ENCODE peak calls at places on chromosomes 6 and 20, in seven cellular contexts. E is A673; A is fibroblast of pulmonary artery; M is DMS79; C is activated gamma-delta T cell treated with Interleukin-2 at 50 U/mL for 16 hours; P is GM03348; G is activated naive CD4-positive, alpha-beta T cell. Q is an unnamed sample.

GRCh38 chr6:56690519-56691200 is 48.0 kb upstream of the DST start:
- DNase-seq in C (no peak), P (peak; percentile 47), M (no peak), G (no peak), E (peak; percentile 74), A (peak; percentile 88), Q (no peak)

GRCh38 chr6:112049051-112049799 is 4.7 kb upstream of the CCN6 start:
- DNase-seq in E (no peak), M (no peak), P (peak; percentile 29), A (no peak), C (no peak), G (no peak), Q (no peak)

GRCh38 chr20:36975085-36975829 is 23.7 kb upstream of the SAMHD1 start:
- DNase-seq in M (no peak), P (no peak), C (peak; percentile 62), A (no peak), E (no peak), G (peak; percentile 1), Q (no peak)

GRCh38 chr6:83708546-83708969 is 343 bp downstream of the SNAP91 start:
- DNase-seq in M (no peak), E (peak; percentile 32), P (peak; percentile 47), G (no peak), C (no peak), A (peak; percentile 4), Q (no peak)

GRCh38 chr6:144739873-144740272 is 454.7 kb downstream of the UTRN start:
- DNase-seq in M (no peak), G (no peak), A (no peak), E (no peak), C (no peak), P (no peak), Q (no peak)

GRCh38 chr6:137903933-137904821 is 37.1 kb downstream of the TNFAIP3 start:
- DNase-seq in G (no peak), A (peak; percentile 47), E (no peak), M (no peak), P (no peak), C (no peak), Q (no peak)

GRCh38 chr6:35970181-35970580 is 49.3 kb upstream of the SRPK1 start:
- DNase-seq in E (no peak), A (peak; percentile 83), M (no peak), P (peak; percentile 70), G (no peak), C (no peak), Q (no peak)

GRCh38 chr20:35561268-35561667 is 19.4 kb downstream of the ERGIC3 start:
- DNase-seq in A (peak; percentile 39), M (peak; percentile 63), C (no peak), E (peak; percentile 55), G (no peak), P (peak; percentile 49), Q (no peak)

GRCh38 chr20:57470212-57470522 is 54.8 kb downstream of the CTCFL start:
- DNase-seq in A (no peak), C (no peak), G (no peak), E (no peak), M (no peak), P (no peak), Q (no peak)

GRCh38 chr6:87029711-87030314 is 65.1 kb downstream of the CGA start:
- DNase-seq in G (no peak), M (no peak), P (peak; percentile 62), A (peak; percentile 75), C (no peak), E (peak; percentile 55), Q (no peak)

GRCh38 chr20:63164681-63165537 is 51.0 kb downstream of the YTHDF1 start:
- DNase-seq in E (no peak), A (no peak), M (no peak), C (no peak), P (no peak), G (no peak), Q (no peak)

GRCh38 chr20:10647471-10647870 is 26.3 kb downstream of the JAG1 start:
- DNase-seq in M (no peak), A (no peak), E (peak; percentile 48), C (no peak), G (no peak), P (no peak), Q (no peak)

GRCh38 chr20:6184086-6184485 is 61.3 kb upstream of the FERMT1 start:
- DNase-seq in P (no peak), A (no peak), G (no peak), E (no peak), M (no peak), C (no peak), Q (no peak)

GRCh38 chr6:112311950-112312547 is 35.1 kb upstream of the RFPL4B start:
- DNase-seq in P (peak; percentile 52), A (peak; percentile 61), E (peak; percentile 52), C (peak; percentile 5), M (no peak), G (no peak), Q (no peak)

GRCh38 chr20:15875446-15875845 is 697.8 kb downstream of the KIF16B start:
- DNase-seq in A (no peak), M (no peak), E (no peak), C (no peak), P (no peak), G (no peak), Q (no peak)

GRCh38 chr6:21615504-21615903 is 22.0 kb downstream of the SOX4 start:
- DNase-seq in M (no peak), G (no peak), A (peak; percentile 45), C (no peak), E (no peak), P (peak; percentile 23), Q (no peak)

GRCh38 chr6:92706976-92707375 is 712.4 kb downstream of the EPHA7 start:
- DNase-seq in G (no peak), A (no peak), M (no peak), E (no peak), C (no peak), P (no peak), Q (no peak)

GRCh38 chr20:36562724-36563123 is 10.7 kb upstream of the TGIF2 start:
- DNase-seq in A (no peak), C (no peak), P (no peak), G (no peak), M (no peak), E (no peak), Q (no peak)

GRCh38 chr20:49471397-49471796 is 11.1 kb downstream of the KCNB1 start:
- DNase-seq in G (no peak), E (no peak), C (no peak), M (no peak), A (no peak), P (no peak), Q (no peak)

GRCh38 chr6:127937102-127937501 is 36.2 kb upstream of the THEMIS start:
- DNase-seq in C (no peak), A (no peak), P (no peak), M (no peak), G (no peak), E (no peak), Q (no peak)

GRCh38 chr6:39440039-39440426 is 117.5 kb upstream of the KCNK16 start:
- DNase-seq in G (no peak), P (peak; percentile 25), C (no peak), M (no peak), E (peak; percentile 66), A (peak; percentile 26), Q (no peak)

GRCh38 chr20:63626424-63627128 is at the start of gene GMEB2:
- DNase-seq in A (peak; percentile 68), P (peak; percentile 92), C (peak; percentile 64), E (peak; percentile 83), G (peak; percentile 73), M (peak; percentile 52), Q (no peak)

GRCh38 chr6:142846883-142847287 is 98.1 kb downstream of the HIVEP2 start:
- DNase-seq in M (no peak), C (no peak), E (peak; percentile 22), A (peak; percentile 87), P (peak; percentile 65), G (no peak), Q (no peak)

GRCh38 chr6:16947461-16948159 is 154.2 kb upstream of the STMND1 start:
- DNase-seq in G (no peak), P (peak; percentile 71), C (no peak), A (peak; percentile 96), M (no peak), E (peak; percentile 98), Q (no peak)

GRCh38 chr6:158518196-158519127 is 41.4 kb upstream of the TMEM181 start:
- DNase-seq in E (peak; percentile 86), A (peak; percentile 86), P (peak; percentile 89), C (peak; percentile 33), G (no peak), M (peak; percentile 88), Q (no peak)

GRCh38 chr20:41750137-41750536 is 132.0 kb upstream of the CHD6 start:
- DNase-seq in M (no peak), C (no peak), A (no peak), E (no peak), G (no peak), P (no peak), Q (no peak)

GRCh38 chr6:89977808-89978748 is 83.8 kb downstream of the GJA10 start:
- DNase-seq in G (no peak), M (peak; percentile 78), E (peak; percentile 92), C (no peak), P (no peak), A (peak; percentile 59), Q (no peak)

Q was measured in cortex of kidney.